ENCODE peak calls at places on chromosome 7, in four cellular contexts. I is iPS DF 6.9, M is heart right ventricle, A is cardiac muscle cell. C is an unnamed sample.

GRCh38 chr7:104341545-104341944 is 13.1 kb downstream of the LHFPL3 start:
- DNase-seq in I (peak; percentile 43), M (no peak), A (peak; percentile 54), C (no peak)

GRCh38 chr7:20330797-20331230 is at the start of gene ITGB8:
- DNase-seq in I (no peak), M (no peak), A (peak; percentile 35), C (no peak)

GRCh38 chr7:117283371-117283770 is 39.5 kb downstream of the WNT2 start:
- DNase-seq in I (no peak), M (no peak), A (no peak), C (no peak)

GRCh38 chr7:34991938-34992840 is 45.1 kb downstream of the DPY19L1 start:
- DNase-seq in M (no peak), A (no peak), I (no peak), C (no peak)

GRCh38 chr7:123355576-123356195 is 155.9 kb upstream of the SLC13A1 start:
- DNase-seq in M (no peak), I (no peak), A (no peak), C (no peak)

GRCh38 chr7:42672339-42672990 is 239.4 kb downstream of the C7orf25 start:
- DNase-seq in I (no peak), A (no peak), M (no peak), C (no peak)

GRCh38 chr7:140036224-140036651 is 26.5 kb downstream of the PARP12 start:
- DNase-seq in I (no peak), A (no peak), M (no peak), C (no peak)

GRCh38 chr7:77935652-77936348 is 137.2 kb downstream of the PHTF2 start:
- DNase-seq in I (no peak), A (no peak), M (no peak), C (no peak)

GRCh38 chr7:124810605-124811004 is 45.0 kb upstream of the GPR37 start:
- DNase-seq in M (no peak), A (no peak), I (no peak), C (no peak)

GRCh38 chr7:132998763-132999162 is 83.1 kb downstream of the CHCHD3 start:
- DNase-seq in M (no peak), A (no peak), I (no peak), C (no peak)

GRCh38 chr7:29495618-29496017 is 68.0 kb upstream of the PRR15 start:
- DNase-seq in I (peak; percentile 13), M (no peak), A (no peak), C (no peak)

GRCh38 chr7:151078233-151079040 is 2.2 kb downstream of the FASTK start:
- DNase-seq in M (no peak), I (no peak), A (no peak), C (no peak)

GRCh38 chr7:117323877-117324699 is 1.2 kb upstream of the WNT2 start:
- DNase-seq in M (peak; percentile 36), I (no peak), A (peak; percentile 88), C (no peak)

GRCh38 chr7:103065666-103066065 is 8.9 kb downstream of the FBXL13 start:
- DNase-seq in I (no peak), M (no peak), A (peak; percentile 56), C (no peak)

GRCh38 chr7:144415858-144416257 is 12.4 kb upstream of the NOBOX start:
- DNase-seq in M (no peak), A (no peak), I (no peak), C (no peak)

GRCh38 chr7:46786221-46786951 is 795.5 kb downstream of the TNS3 start:
- DNase-seq in A (no peak), M (no peak), I (no peak), C (peak; percentile 59)

GRCh38 chr7:45689011-45689796 is 115.0 kb downstream of the ADCY1 start:
- DNase-seq in M (no peak), I (no peak), A (no peak), C (no peak)

GRCh38 chr7:108511939-108512338 is 14.0 kb downstream of the PNPLA8 start:
- DNase-seq in I (no peak), A (no peak), M (no peak), C (no peak)

GRCh38 chr7:2296830-2297229 is 17.4 kb downstream of the SNX8 start:
- DNase-seq in M (no peak), I (no peak), A (no peak), C (no peak)

GRCh38 chr7:49389866-49390265 is 383.6 kb upstream of the VWC2 start:
- DNase-seq in A (no peak), M (no peak), I (no peak), C (no peak)

GRCh38 chr7:142459557-142459963 is 201.7 kb upstream of the PRSS58 start:
- DNase-seq in I (peak; percentile 33), M (no peak), A (peak; percentile 53), C (no peak)

GRCh38 chr7:131431289-131431688 is 103.6 kb downstream of the MKLN1 start:
- DNase-seq in A (no peak), I (no peak), M (peak; percentile 44), C (no peak)

GRCh38 chr7:107404740-107405537 is 64.9 kb upstream of the GPR22 start:
- DNase-seq in I (no peak), M (no peak), A (no peak), C (no peak)

GRCh38 chr7:36153571-36154097 is 580 bp downstream of the EEPD1 start:
- DNase-seq in I (no peak), A (peak; percentile 21), M (no peak), C (no peak)

GRCh38 chr7:158740013-158740656 is 35.5 kb upstream of the NCAPG2 start:
- DNase-seq in M (no peak), I (no peak), A (no peak), C (no peak)

GRCh38 chr7:77940647-77941046 is 142.1 kb downstream of the PHTF2 start:
- DNase-seq in A (peak; percentile 48), I (no peak), M (peak; percentile 8), C (no peak)

GRCh38 chr7:150871601-150872000 is 19.3 kb downstream of the AOC1 start:
- DNase-seq in A (no peak), M (no peak), I (no peak), C (no peak)

GRCh38 chr7:135510603-135511183 is 791 bp upstream of the CNOT4 start:
- DNase-seq in A (no peak), I (no peak), M (no peak), C (no peak)

GRCh38 chr7:38452615-38453014 is 178.6 kb downstream of the AMPH start:
- DNase-seq in I (no peak), A (no peak), M (no peak), C (no peak)

GRCh38 chr7:42511027-42511426 is 274.0 kb upstream of the GLI3 start:
- DNase-seq in I (no peak), A (no peak), M (no peak), C (no peak)

GRCh38 chr7:81420526-81420925 is 349.3 kb downstream of the HGF start:
- DNase-seq in A (no peak), M (no peak), I (no peak), C (no peak)

GRCh38 chr7:46368871-46369270 is 447.8 kb upstream of the IGFBP3 start:
- DNase-seq in I (no peak), A (no peak), M (no peak), C (no peak)

GRCh38 chr7:123096434-123096833 is 100.9 kb upstream of the TAS2R16 start:
- DNase-seq in M (no peak), I (no peak), A (no peak), C (no peak)

GRCh38 chr7:93161181-93161762 is 13.1 kb upstream of the SAMD9L start:
- DNase-seq in A (no peak), M (no peak), I (no peak), C (no peak)

GRCh38 chr7:138157702-138158101 is 81.4 kb downstream of the AKR1D1 start:
- DNase-seq in A (no peak), I (no peak), M (no peak), C (no peak)

GRCh38 chr7:138163800-138164199 is 87.5 kb downstream of the AKR1D1 start:
- DNase-seq in I (no peak), M (no peak), A (no peak), C (no peak)

GRCh38 chr7:138161600-138162081 is 85.4 kb downstream of the AKR1D1 start:
- DNase-seq in M (peak; percentile 87), A (peak; percentile 98), I (peak; percentile 98), C (peak; percentile 42)

GRCh38 chr7:138154646-138155045 is 78.4 kb downstream of the AKR1D1 start:
- DNase-seq in M (no peak), I (no peak), A (no peak), C (no peak)

GRCh38 chr7:138158739-138159528 is 82.7 kb downstream of the AKR1D1 start:
- DNase-seq in I (no peak), A (no peak), M (no peak), C (no peak)
- H3K27ac ChIP-seq in I (no peak overlapping the region), A (no peak overlapping the region), M (no peak overlapping the region), C (no peak overlapping the region)

DNA sequence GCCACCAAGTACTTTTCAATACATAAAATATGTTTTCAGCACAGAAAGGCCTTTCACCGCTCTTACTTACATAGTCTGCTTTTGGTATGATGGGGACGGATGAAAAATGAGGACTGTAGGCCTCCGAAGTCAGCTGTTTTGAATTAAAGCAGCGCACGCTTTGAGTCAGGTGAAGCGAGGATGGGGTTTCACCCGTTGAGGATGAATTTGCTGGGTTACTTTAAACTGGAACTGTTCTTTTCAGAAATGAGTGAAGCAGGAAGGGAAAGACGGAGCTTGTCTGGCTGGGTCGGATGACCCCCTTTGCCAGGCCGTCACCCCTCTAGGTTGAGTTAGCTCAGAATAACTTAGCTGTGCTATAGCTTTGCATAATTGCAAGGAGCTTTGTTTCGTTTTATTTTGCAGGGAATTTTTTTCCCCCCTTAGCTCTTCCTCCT is 40.0 kb downstream of the CUX1 start:
- DNase-seq in A (no peak), I (no peak), M (no peak), C (no peak)
- H3K27ac ChIP-seq in A (no peak overlapping the region), I (no peak overlapping the region), M (peak overlapping the region; percentile 93), C (peak overlapping the region; percentile 18)

GRCh38 chr7:129367700-129368388 is 66.4 kb upstream of the STRIP2 start:
- DNase-seq in A (peak; percentile 89), I (peak; percentile 74), M (peak; percentile 63), C (peak; percentile 63)
- H3K27ac ChIP-seq in A (peak overlapping the region; percentile 70), I (no peak overlapping the region), M (no peak overlapping the region), C (no peak overlapping the region)

GRCh38 chr7:98810166-98810802 is 59.5 kb downstream of the TMEM130 start:
- DNase-seq in M (no peak), A (no peak), I (no peak), C (no peak)
- H3K27ac ChIP-seq in M (no peak overlapping the region), A (no peak overlapping the region), I (no peak overlapping the region), C (no peak overlapping the region)

C was measured in SK-N-MC.